ENCODE peak calls at places on chromosomes 13 and 19, in four cellular contexts. U is keratinocyte, G is fibroblast of lung, C is sigmoid colon. Q is an unnamed sample.

GRCh38 chr13:47216176-47216822 is 319.4 kb upstream of the HTR2A start:
- DNase-seq in U (peak; percentile 60), C (no peak), G (no peak), Q (no peak)

GRCh38 chr13:109401307-109401706 is 385.1 kb downstream of the IRS2 start:
- DNase-seq in G (no peak), U (no peak), C (no peak), Q (no peak)

GRCh38 chr19:2810141-2811091 is 9.3 kb upstream of the ZNF554 start:
- DNase-seq in G (no peak), U (no peak), C (no peak), Q (no peak)

GRCh38 chr13:70849267-70849666 is 741.0 kb upstream of the KLHL1 start:
- DNase-seq in C (no peak), G (no peak), U (no peak), Q (no peak)

GRCh38 chr19:1045247-1045603 is 5.3 kb downstream of the ABCA7 start:
- DNase-seq in U (no peak), C (no peak), G (no peak), Q (no peak)

GRCh38 chr19:10292789-10293636 is 3.3 kb downstream of the ICAM5 start:
- DNase-seq in U (no peak), G (no peak), C (no peak), Q (no peak)

GRCh38 chr13:20435616-20436368 is 89.9 kb downstream of the CRYL1 start:
- DNase-seq in C (no peak), U (no peak), G (no peak), Q (no peak)

GRCh38 chr13:100532090-100532766 is 56.4 kb downstream of the GGACT start:
- DNase-seq in C (peak; percentile 52), G (no peak), U (no peak), Q (no peak)

GRCh38 chr19:53908933-53909415 is at the start of gene CACNG7:
- DNase-seq in G (no peak), C (no peak), U (no peak), Q (no peak)

GRCh38 chr19:30254789-30255188 is 117.4 kb upstream of the ZNF536 start:
- DNase-seq in G (no peak), C (no peak), U (no peak), Q (no peak)

GRCh38 chr19:5312058-5312457 is 28.6 kb downstream of the PTPRS start:
- DNase-seq in U (no peak), G (no peak), C (no peak), Q (no peak)

GRCh38 chr19:5306531-5306930 is 34.1 kb downstream of the PTPRS start:
- DNase-seq in G (no peak), U (no peak), C (no peak), Q (no peak)

GRCh38 chr19:5308471-5309437 is 31.9 kb downstream of the PTPRS start:
- DNase-seq in C (peak; percentile 96), G (peak; percentile 95), U (peak; percentile 89), Q (no peak)

GRCh38 chr19:5307655-5308054 is 33.0 kb downstream of the PTPRS start:
- DNase-seq in U (no peak), C (no peak), G (no peak), Q (no peak)

DNA sequence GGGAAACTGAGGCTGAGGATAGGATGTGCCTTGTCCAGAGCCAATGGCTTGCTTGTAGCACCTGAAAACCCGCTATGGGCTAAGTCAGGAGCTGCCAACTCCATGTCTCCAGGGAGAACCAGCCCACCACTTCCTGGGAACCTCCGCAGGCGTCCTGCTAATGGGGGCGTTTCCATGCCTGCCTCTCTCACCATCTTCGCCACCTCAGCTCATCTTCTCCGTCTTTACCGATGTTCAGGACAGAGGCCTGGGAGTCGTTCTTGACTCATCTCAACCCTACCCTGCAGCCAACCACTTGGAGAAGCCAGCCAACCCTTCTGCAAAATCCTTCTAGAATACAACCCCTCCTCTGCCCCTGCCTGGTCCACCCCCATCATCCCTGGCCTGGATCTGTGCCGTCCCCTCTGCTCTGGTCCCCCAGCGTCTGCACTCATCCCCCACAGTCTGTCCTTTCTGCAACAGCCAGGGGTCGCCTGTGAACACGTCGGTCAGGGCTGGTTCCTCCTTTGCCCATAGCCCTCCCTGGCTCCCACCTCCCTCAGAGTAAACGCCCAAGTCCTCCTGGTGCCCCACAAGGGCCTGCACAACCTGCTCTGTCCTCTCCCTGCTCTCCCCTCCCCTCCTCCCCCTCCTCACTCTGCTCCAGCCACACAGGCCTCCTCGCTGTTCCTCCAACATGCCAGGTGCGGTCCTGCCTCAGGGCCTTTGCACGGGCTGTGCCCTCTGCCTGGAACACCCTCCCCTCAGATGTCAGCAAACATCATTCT is 31.0 kb downstream of the PTPRS start:
- DNase-seq in U (no peak), G (peak; percentile 21), C (peak; percentile 70), Q (no peak)
- TF ChIP-seq CTCF in U (no peak), G (peak; percentile 23), C (no peak), Q (no peak)

GRCh38 chr13:106533101-106533939 is 2.1 kb downstream of the EFNB2 start:
- DNase-seq in C (peak; percentile 92), U (no peak), G (peak; percentile 88), Q (peak; percentile 86)
- H3K4me3 ChIP-seq in C (peak overlapping the region; percentile 51), U (peak overlapping the region; percentile 95), G (peak overlapping the region; percentile 82), Q (peak overlapping the region; percentile 39)

GRCh38 chr13:29832899-29833298 is 17.5 kb downstream of the UBL3 start:
- DNase-seq in G (no peak), C (no peak), U (no peak), Q (no peak)
- H3K27me3 ChIP-seq in G (no peaks in the 10 kb centered on the region), C (no peaks in the 10 kb centered on the region), U (no peaks in the 10 kb centered on the region), Q (no peaks in the 10 kb centered on the region)

DNA sequence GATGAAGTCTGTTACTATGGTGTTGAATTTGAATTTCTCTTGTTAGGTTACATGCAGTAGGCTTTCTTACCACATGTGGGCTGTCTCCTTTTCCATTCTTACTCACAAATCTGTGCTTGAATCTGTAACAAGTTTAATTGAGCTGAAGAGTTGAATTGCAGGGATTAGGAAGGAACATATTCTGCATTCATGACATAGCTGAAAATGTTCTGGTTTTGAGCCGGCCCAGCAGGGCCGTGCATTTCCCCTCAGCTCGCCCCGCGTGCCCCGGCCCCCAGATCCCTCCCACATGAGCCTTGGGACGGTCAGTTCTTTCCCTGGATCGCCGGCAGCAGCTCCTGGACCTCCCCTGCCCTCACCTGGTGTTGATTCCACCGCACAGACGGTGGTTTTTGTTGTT is 28.1 kb downstream of the TFDP1 start:
- DNase-seq in C (no peak), U (no peak), G (no peak), Q (no peak)
- TF ChIP-seq CTCF in C (no peak), U (no peak), G (no peak), Q (no peak)

GRCh38 chr19:47284324-47284899 is 9.7 kb downstream of the INAFM1 start:
- DNase-seq in G (peak; percentile 70), C (no peak), U (no peak), Q (no peak)
- H3K4me3 ChIP-seq in G (no peak overlapping the region), C (no peak overlapping the region), U (no peak overlapping the region), Q (no peak overlapping the region)

DNA sequence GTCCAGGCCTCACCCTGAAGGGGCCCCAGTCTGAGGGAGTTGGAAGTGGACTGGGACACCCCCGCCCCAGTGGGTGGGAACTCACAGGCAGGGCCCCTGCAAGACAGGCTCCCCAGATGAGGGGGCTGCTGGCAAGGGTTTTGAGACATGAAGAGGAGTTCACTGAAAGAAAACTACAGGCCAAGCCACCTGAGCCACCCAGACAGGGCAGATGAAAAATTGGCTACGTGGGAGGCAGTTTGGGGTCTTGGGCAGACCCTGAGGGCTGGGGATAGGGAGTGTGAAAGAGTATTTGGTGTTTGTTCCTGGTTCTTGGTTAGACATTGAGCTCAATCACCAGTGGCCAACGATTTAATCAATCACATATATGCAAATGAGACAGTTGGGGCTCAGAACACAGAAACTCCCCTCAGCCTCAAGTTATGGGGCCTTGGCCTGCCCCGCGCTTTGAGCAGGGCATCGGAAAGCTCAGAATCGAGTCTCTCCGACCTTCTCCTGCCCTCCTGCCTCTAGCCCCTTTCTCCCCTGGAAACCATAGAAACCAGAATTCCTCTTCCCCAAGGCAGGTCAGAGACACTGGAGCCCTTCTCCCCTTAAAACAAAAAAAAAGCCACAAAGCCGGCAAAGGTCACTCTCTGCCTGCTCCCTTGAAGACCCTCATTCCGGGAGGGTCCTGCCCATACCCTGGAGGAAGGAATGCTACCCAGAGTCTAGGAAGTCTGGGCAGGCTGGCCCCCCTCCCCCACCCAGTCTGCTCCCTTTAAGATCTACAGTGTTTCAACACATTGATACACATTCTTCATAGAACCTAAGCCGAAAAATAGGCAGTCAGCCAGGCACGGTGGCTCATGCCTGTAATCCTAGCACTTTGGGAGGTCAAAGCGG is 1.3 kb upstream of the ISYNA1 start:
- DNase-seq in C (no peak), U (no peak), G (no peak), Q (peak; percentile 70)
- H3K27me3 ChIP-seq in C (peaks cover 4% of the 10 kb centered on the region), U (no peaks in the 10 kb centered on the region), G (no peaks in the 10 kb centered on the region), Q (no peaks in the 10 kb centered on the region)

DNA sequence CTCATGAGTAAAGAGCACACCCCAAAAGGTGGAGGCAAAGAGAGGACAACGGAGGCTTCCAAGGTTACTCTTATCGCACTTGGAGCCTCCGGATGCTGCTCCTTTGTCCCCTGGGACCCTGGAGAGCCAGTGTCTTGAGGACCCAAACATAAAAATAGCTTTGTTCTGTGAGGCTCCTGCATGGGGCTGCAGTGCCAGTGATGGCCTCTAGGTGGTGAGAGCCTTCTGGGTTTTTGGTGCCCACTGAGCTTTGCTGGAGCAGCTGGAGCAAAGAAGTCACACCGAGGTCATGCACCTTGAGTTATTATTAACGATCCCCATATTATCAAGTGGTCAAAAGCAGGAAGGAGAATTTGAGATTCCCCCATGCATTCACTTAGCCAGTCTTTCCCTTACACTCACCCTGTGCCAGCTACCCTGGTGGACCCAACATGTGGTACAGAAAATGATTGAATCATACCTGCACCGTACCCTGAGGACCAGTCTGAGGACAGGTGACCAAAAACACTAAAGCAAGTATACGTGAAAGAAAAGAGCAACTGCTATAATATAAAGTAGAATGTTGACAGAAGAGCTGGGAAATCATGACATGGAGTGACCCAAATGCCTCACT is 41.5 kb downstream of the ZNF682 start:
- DNase-seq in G (no peak), U (no peak), C (no peak), Q (no peak)
- TF ChIP-seq CTCF in G (peak; percentile 45), U (peak; percentile 59), C (peak; percentile 60), Q (peak; percentile 32)

DNA sequence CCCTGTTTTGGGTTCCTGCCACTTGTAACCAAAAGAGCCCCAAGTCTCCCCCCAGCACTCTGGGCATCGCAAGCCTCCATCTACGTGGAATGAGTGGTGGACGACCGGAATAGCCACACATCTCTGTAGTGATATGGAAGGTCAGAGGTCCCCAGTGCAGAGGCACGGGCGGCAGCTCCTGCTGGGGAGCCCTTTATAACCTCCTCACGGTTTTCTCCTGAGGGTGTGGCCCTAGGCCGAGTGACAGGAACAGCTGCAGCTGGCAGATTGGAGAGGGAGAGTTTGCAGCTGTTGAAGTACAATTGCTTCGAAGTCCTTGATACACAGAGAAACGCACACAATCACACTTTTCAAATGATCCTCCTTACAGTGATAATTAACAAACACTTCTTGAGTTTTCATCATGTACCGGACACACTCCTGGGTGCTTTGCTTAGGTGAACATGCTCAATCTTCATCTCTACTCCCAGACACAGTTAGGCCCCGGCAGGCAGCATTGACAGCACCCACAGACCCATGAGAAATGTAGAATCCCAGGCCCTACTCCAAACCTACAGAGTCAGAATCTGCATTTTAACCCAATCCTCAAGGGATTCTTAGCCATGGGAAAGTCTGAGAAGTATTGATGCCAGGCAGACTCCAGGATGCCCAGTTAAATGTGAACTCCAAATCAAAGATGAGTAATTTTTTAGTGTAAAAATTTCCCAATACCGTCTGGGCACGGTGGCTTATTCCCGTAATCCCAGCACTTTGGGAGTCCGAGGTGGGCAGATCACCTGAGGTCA is 4.9 kb upstream of the ZNF787 start:
- DNase-seq in G (peak; percentile 47), U (no peak), C (no peak), Q (no peak)
- H3K4me3 ChIP-seq in G (no peak overlapping the region), U (no peak overlapping the region), C (no peak overlapping the region), Q (no peak overlapping the region)

GRCh38 chr19:12840091-12841079 is 2.1 kb downstream of the MAST1 start:
- DNase-seq in G (peak; percentile 62), C (no peak), U (peak; percentile 87), Q (peak; percentile 60)
- H3K27me3 ChIP-seq in G (peaks cover 52% of the 10 kb centered on the region), C (peaks cover 60% of the 10 kb centered on the region), U (peaks cover 52% of the 10 kb centered on the region), Q (peaks cover 22% of the 10 kb centered on the region)

Q was measured in right lobe of liver.